ENCODE peak calls at places on chromosomes 11 and 22, in ten cellular contexts. L, B, Z, Y, K, M, U, A, R and F are unnamed samples.

GRCh38 chr11:456533-456932 is 6.5 kb downstream of the PTDSS2 start:
- DNase-seq in L (no peak), B (no peak), Z (peak; percentile 62), Y (no peak), K (no peak), M (no peak), U (no peak), A (peak; percentile 42), R (no peak), F (peak; percentile 39)

GRCh38 chr11:76215946-76216345 is 9.6 kb upstream of the WNT11 start:
- DNase-seq in L (peak; percentile 84), B (peak; percentile 84), Z (no peak), Y (no peak), K (no peak), M (peak; percentile 31), U (no peak), A (no peak), R (no peak), F (no peak)

GRCh38 chr11:7442588-7443215 is 42.6 kb upstream of the OLFML1 start:
- DNase-seq in L (peak; percentile 59), B (peak; percentile 59), Z (peak; percentile 80), Y (peak; percentile 76), K (peak; percentile 61), M (peak; percentile 80), U (peak; percentile 54), A (peak; percentile 77), R (peak; percentile 56), F (peak; percentile 62)

GRCh38 chr11:95831198-95831883 is 41.0 kb downstream of the CEP57 start:
- DNase-seq in L (peak; percentile 90), B (peak; percentile 80), Z (no peak), Y (no peak), K (no peak), M (peak; percentile 78), U (no peak), A (no peak), R (no peak), F (no peak)

GRCh38 chr22:29695129-29695926 is 24.5 kb upstream of the CABP7 start:
- DNase-seq in L (no peak), B (no peak), Z (no peak), Y (no peak), K (no peak), M (no peak), U (no peak), A (no peak), R (no peak), F (no peak)

GRCh38 chr11:45818961-45819605 is 14.1 kb downstream of the SLC35C1 start:
- DNase-seq in L (no peak), B (no peak), Z (no peak), Y (no peak), K (peak; percentile 19), M (no peak), U (no peak), A (no peak), R (no peak), F (no peak)

GRCh38 chr11:85751738-85752137 is 59.2 kb downstream of the SYTL2 start:
- DNase-seq in L (peak; percentile 55), B (no peak), Z (no peak), Y (no peak), K (no peak), M (no peak), U (no peak), A (no peak), R (no peak), F (no peak)

GRCh38 chr11:9222654-9223053 is 42.5 kb downstream of the DENND5A start:
- DNase-seq in L (no peak), B (no peak), Z (no peak), Y (no peak), K (no peak), M (no peak), U (no peak), A (no peak), R (no peak), F (no peak)

GRCh38 chr11:16738949-16739262 is 459 bp downstream of the C11orf58 start:
- DNase-seq in L (no peak), B (no peak), Z (no peak), Y (no peak), K (no peak), M (no peak), U (no peak), A (no peak), R (no peak), F (no peak)

GRCh38 chr11:34394771-34395300 is 37.0 kb upstream of the ABTB2 start:
- DNase-seq in L (no peak), B (no peak), Z (no peak), Y (no peak), K (no peak), M (no peak), U (no peak), A (no peak), R (no peak), F (no peak)